ENCODE peak calls at places on chromosome 6, in five cellular contexts. Z, A, M, P and G are unnamed samples.

GRCh38 chr6:7878401-7878964 is 32.1 kb downstream of the TXNDC5 start:
- DNase-seq in Z (no peak), A (no peak), M (no peak), P (no peak), G (no peak)

GRCh38 chr6:11080296-11080695 is 13.3 kb upstream of the SMIM13 start:
- DNase-seq in Z (no peak), A (no peak), M (no peak), P (no peak), G (no peak)

GRCh38 chr6:133749427-133749826 is 139.5 kb upstream of the TCF21 start:
- DNase-seq in Z (no peak), A (no peak), M (no peak), P (no peak), G (no peak)

GRCh38 chr6:119353696-119354095 is 4.1 kb upstream of the MAN1A1 start:
- DNase-seq in Z (no peak), A (no peak), M (no peak), P (no peak), G (no peak)

GRCh38 chr6:35605600-35605999 is 83.1 kb downstream of the FKBP5 start:
- DNase-seq in Z (no peak), A (no peak), M (no peak), P (no peak), G (no peak)

GRCh38 chr6:53811082-53811481 is 16.3 kb downstream of the LRRC1 start:
- DNase-seq in Z (no peak), A (no peak), M (no peak), P (no peak), G (no peak)

GRCh38 chr6:138987299-138987642 is 782 bp downstream of the REPS1 start:
- DNase-seq in Z (no peak), A (no peak), M (no peak), P (no peak), G (no peak)

GRCh38 chr6:34030831-34031566 is 114.9 kb downstream of the GRM4 start:
- DNase-seq in Z (no peak), A (no peak), M (no peak), P (no peak), G (no peak)

GRCh38 chr6:130129781-130130246 is 92.9 kb downstream of the SAMD3 start:
- DNase-seq in Z (no peak), A (no peak), M (no peak), P (no peak), G (no peak)

GRCh38 chr6:21496749-21497148 is 96.8 kb upstream of the SOX4 start:
- DNase-seq in Z (no peak), A (no peak), M (no peak), P (no peak), G (no peak)

GRCh38 chr6:16337280-16337975 is 99.0 kb downstream of the GMPR start:
- DNase-seq in Z (no peak), A (peak), M (no peak), P (no peak), G (no peak)

GRCh38 chr6:99146716-99147115 is 199.0 kb upstream of the FBXL4 start:
- DNase-seq in Z (no peak), A (no peak), M (no peak), P (no peak), G (no peak)

GRCh38 chr6:37570801-37571200 is 71.1 kb upstream of the CCDC167 start:
- DNase-seq in Z (no peak), A (no peak), M (no peak), P (no peak), G (no peak)

GRCh38 chr6:36126553-36127458 is 3.5 kb upstream of the MAPK13 start:
- DNase-seq in Z (no peak), A (no peak), M (no peak), P (peak), G (no peak)

GRCh38 chr6:148776321-148776966 is 29.6 kb downstream of the UST start:
- DNase-seq in Z (no peak), A (no peak), M (no peak), P (no peak), G (no peak)

GRCh38 chr6:2684059-2684749 is 66.5 kb downstream of the MYLK4 start:
- DNase-seq in Z (no peak), A (no peak), M (no peak), P (peak), G (no peak)